ENCODE peak calls at places on chromosomes 5 and 9, in nine cellular contexts. Z is NCI-H524; B is stimulated activated CD8-positive, alpha-beta memory T cell treated with anti-CD3 and anti-CD28 coated beads, Interleukin-4, amount 100 ng/mL, for 1 hour; W is H9; H is kidney; U is T-cell; L is NCI-H146; C is NCI-H187; S is stimulated activated CD4-positive, alpha-beta T cell treated with anti-CD3 and anti-CD28 coated beads, Interleukin-1b, Interleukin-23, amount 100 ng/mL, for 1 hour. M is an unnamed sample.

GRCh38 chr9:81621785-81622243 is 67.5 kb downstream of the TLE1 start:
- DNase-seq in Z (no peak), B (no peak), W (peak), H (no peak), U (no peak), L (peak), C (no peak), S (no peak), M (no peak)

GRCh38 chr9:98807811-98808195 is 333 bp downstream of the GALNT12 start:
- DNase-seq in Z (peak), B (no peak), W (no peak), H (no peak), U (no peak), L (peak), C (no peak), S (no peak), M (peak)

GRCh38 chr9:127968717-127969383 is 11.9 kb downstream of the EEIG1 start:
- DNase-seq in Z (no peak), B (no peak), W (no peak), H (peak), U (no peak), L (no peak), C (no peak), S (no peak), M (no peak)

GRCh38 chr5:81963544-81963943 is 8.3 kb upstream of the ATG10 start:
- DNase-seq in Z (no peak), B (no peak), W (no peak), H (no peak), U (no peak), L (no peak), C (no peak), S (no peak), M (no peak)

GRCh38 chr5:80990971-80991370 is 30.8 kb downstream of the RASGRF2 start:
- DNase-seq in Z (peak), B (no peak), W (peak), H (no peak), U (no peak), L (no peak), C (no peak), S (no peak), M (no peak)

GRCh38 chr9:128081052-128081451 is 13.0 kb downstream of the SLC25A25 start:
- DNase-seq in Z (peak), B (no peak), W (no peak), H (peak), U (no peak), L (peak), C (no peak), S (no peak), M (no peak)

GRCh38 chr5:36049949-36050348 is 16.7 kb downstream of the UGT3A2 start:
- DNase-seq in Z (no peak), B (no peak), W (no peak), H (no peak), U (no peak), L (no peak), C (no peak), S (no peak), M (no peak)

GRCh38 chr9:96660693-96661248 is 5.7 kb upstream of the PRXL2C start:
- DNase-seq in Z (no peak), B (no peak), W (no peak), H (no peak), U (no peak), L (no peak), C (no peak), S (no peak), M (no peak)

GRCh38 chr9:14661421-14662059 is 31.7 kb downstream of the ZDHHC21 start:
- DNase-seq in Z (peak), B (no peak), W (no peak), H (no peak), U (no peak), L (peak), C (no peak), S (no peak), M (no peak)

GRCh38 chr5:110055301-110055700 is 365.6 kb downstream of the MAN2A1 start:
- DNase-seq in Z (no peak), B (no peak), W (no peak), H (no peak), U (no peak), L (no peak), C (no peak), S (no peak), M (no peak)

GRCh38 chr9:129755151-129755550 is 2.3 kb upstream of the PTGES start:
- DNase-seq in Z (no peak), B (no peak), W (no peak), H (no peak), U (no peak), L (no peak), C (no peak), S (no peak), M (no peak)

GRCh38 chr9:745761-746414 is 95.6 kb upstream of the DMRT1 start:
- DNase-seq in Z (peak), B (no peak), W (no peak), H (no peak), U (no peak), L (no peak), C (no peak), S (no peak), M (no peak)

GRCh38 chr9:76298497-76299144 is 95.6 kb downstream of the RFK start:
- DNase-seq in Z (no peak), B (no peak), W (no peak), H (no peak), U (no peak), L (peak), C (no peak), S (no peak), M (no peak)

GRCh38 chr5:257148-257547 is 14.3 kb upstream of the PDCD6 start:
- DNase-seq in Z (no peak), B (no peak), W (no peak), H (no peak), U (no peak), L (peak), C (no peak), S (no peak), M (no peak)